ENCODE peak calls at places on chromosomes 13 and 19, in seven cellular contexts. R, T, J, F, Q, N and G are unnamed samples.

GRCh38 chr13:109412232-109412935 is 374.0 kb downstream of the IRS2 start:
- DNase-seq in J (no peak), Q (peak; percentile 36), F (no peak), R (peak; percentile 48), T (no peak), N (peak; percentile 91), G (no peak)

GRCh38 chr13:72463561-72463960 is 263.9 kb downstream of the MZT1 start:
- DNase-seq in R (peak; percentile 36), F (no peak), J (no peak), N (no peak), Q (peak; percentile 33), T (no peak), G (no peak)

GRCh38 chr19:6218497-6219146 is 61.2 kb downstream of the MLLT1 start:
- DNase-seq in J (peak; percentile 72), N (peak; percentile 19), Q (peak; percentile 79), F (peak; percentile 89), R (peak; percentile 86), T (peak; percentile 68), G (peak; percentile 82)

GRCh38 chr13:79794936-79795335 is 314.0 kb downstream of the NDFIP2 start:
- DNase-seq in R (no peak), J (no peak), F (no peak), T (no peak), Q (no peak), N (no peak), G (no peak)

GRCh38 chr13:68810660-68811059 is 1297.0 kb upstream of the ATXN8OS start:
- DNase-seq in T (no peak), R (no peak), J (no peak), N (no peak), Q (no peak), F (no peak), G (no peak)

GRCh38 chr19:50325310-50326100 is 3.7 kb downstream of the KCNC3 start:
- DNase-seq in R (peak; percentile 46), N (peak; percentile 92), T (peak; percentile 35), Q (peak; percentile 20), J (peak; percentile 66), F (peak; percentile 77), G (peak; percentile 83)

GRCh38 chr13:107582171-107582570 is 633.2 kb downstream of the LIG4 start:
- DNase-seq in J (no peak), Q (no peak), R (no peak), T (no peak), N (no peak), F (no peak), G (no peak)

GRCh38 chr13:35720290-35720689 is 243.8 kb upstream of the MAB21L1 start:
- DNase-seq in J (no peak), F (no peak), Q (no peak), T (no peak), R (no peak), N (no peak), G (no peak)

GRCh38 chr19:8412783-8413592 is at the start of gene MARCHF2:
- DNase-seq in F (peak; percentile 96), Q (peak; percentile 97), T (peak; percentile 96), J (peak; percentile 94), R (peak; percentile 97), N (peak; percentile 97), G (peak; percentile 97)

GRCh38 chr13:104198811-104199210 is 1132.6 kb upstream of the SLC10A2 start:
- DNase-seq in N (no peak), R (no peak), T (no peak), F (no peak), Q (no peak), J (no peak), G (no peak)

GRCh38 chr13:113057084-113057483 is 48.5 kb upstream of the F7 start:
- DNase-seq in T (no peak), R (no peak), N (no peak), F (no peak), Q (no peak), J (no peak), G (no peak)

GRCh38 chr19:23527797-23528196 is 132.5 kb upstream of the ZNF91 start:
- DNase-seq in R (no peak), F (no peak), T (no peak), J (no peak), N (no peak), Q (no peak), G (peak; percentile 23)

GRCh38 chr13:98752111-98752941 is at the start of gene SLC15A1:
- DNase-seq in Q (no peak), F (no peak), R (no peak), J (no peak), T (no peak), N (peak; percentile 24), G (no peak)

GRCh38 chr19:30361721-30362120 is 10.5 kb upstream of the ZNF536 start:
- DNase-seq in R (no peak), T (no peak), N (no peak), F (no peak), J (no peak), Q (no peak), G (no peak)

GRCh38 chr19:56670961-56671612 is 470 bp downstream of the ZNF835 start:
- DNase-seq in N (peak; percentile 90), R (no peak), F (no peak), Q (no peak), J (no peak), T (no peak), G (no peak)